ENCODE peak calls at places on chromosomes 4 and X, in four cellular contexts. A is H1, X is HCT116, I is HepG2. N is an unnamed sample.

GRCh38 chr4:168876106-168876505 is 133.9 kb downstream of the CBR4 start:
- DNase-seq in X (no peak), I (no peak), A (no peak), N (no peak)

GRCh38 chrX:119655125-119655524 is 37.8 kb downstream of the SEPTIN6 start:
- DNase-seq in A (no peak), I (no peak), X (no peak), N (peak; percentile 84)

GRCh38 chrX:19332983-19333382 is 10.7 kb upstream of the PDHA1 start:
- DNase-seq in I (no peak), A (no peak), X (no peak), N (no peak)

GRCh38 chr4:87283151-87283550 is 39.5 kb downstream of the HSD17B13 start:
- DNase-seq in X (no peak), I (no peak), A (no peak), N (no peak)

GRCh38 chr4:40916880-40917279 is 167.1 kb downstream of the NSUN7 start:
- DNase-seq in A (peak; percentile 27), X (peak; percentile 37), I (peak; percentile 27), N (peak; percentile 42)

GRCh38 chr4:99815597-99816011 is 1.0 kb upstream of the DAPP1 start:
- DNase-seq in X (peak; percentile 78), A (no peak), I (peak; percentile 20), N (no peak)

GRCh38 chr4:28883211-28883610 is 1837.0 kb upstream of the PCDH7 start:
- DNase-seq in X (no peak), I (no peak), A (no peak), N (no peak)

GRCh38 chrX:154056739-154057367 is 37.2 kb upstream of the IRAK1 start:
- DNase-seq in I (peak; percentile 86), X (no peak), A (no peak), N (peak; percentile 31)

GRCh38 chr4:7661066-7661748 is 226.5 kb upstream of the PSAPL1 start:
- DNase-seq in I (no peak), A (no peak), X (no peak), N (no peak)

GRCh38 chr4:74283614-74284013 is 24.7 kb upstream of the EPGN start:
- DNase-seq in I (no peak), A (no peak), X (peak; percentile 61), N (no peak)

GRCh38 chrX:9135901-9136510 is 102.1 kb upstream of the FAM9B start:
- DNase-seq in A (no peak), X (no peak), I (no peak), N (no peak)

GRCh38 chr4:10157478-10158354 is 41.1 kb upstream of the WDR1 start:
- DNase-seq in X (peak; percentile 73), I (peak; percentile 55), A (peak; percentile 39), N (peak; percentile 74)

GRCh38 chr4:158496030-158496741 is 25.5 kb upstream of the RXFP1 start:
- DNase-seq in A (peak; percentile 25), I (peak; percentile 10), X (peak; percentile 21), N (peak; percentile 57)

GRCh38 chr4:157389751-157390150 is 169.2 kb downstream of the GRIA2 start:
- DNase-seq in X (no peak), I (no peak), A (no peak), N (peak; percentile 35)

GRCh38 chr4:153641532-153641931 is 42.5 kb upstream of the TLR2 start:
- DNase-seq in X (no peak), I (no peak), A (no peak), N (no peak)

GRCh38 chr4:16843831-16844508 is 54.5 kb downstream of the LDB2 start:
- DNase-seq in A (no peak), X (no peak), I (peak; percentile 20), N (peak; percentile 20)

GRCh38 chr4:113958766-113959540 is 20.5 kb downstream of the ARSJ start:
- DNase-seq in X (peak; percentile 90), I (peak; percentile 74), A (no peak), N (peak; percentile 95)
- TF ChIP-seq POLR2AphosphoS5 in X (no peak), I (no peak), A (no peak), N (peak; percentile 64)

DNA sequence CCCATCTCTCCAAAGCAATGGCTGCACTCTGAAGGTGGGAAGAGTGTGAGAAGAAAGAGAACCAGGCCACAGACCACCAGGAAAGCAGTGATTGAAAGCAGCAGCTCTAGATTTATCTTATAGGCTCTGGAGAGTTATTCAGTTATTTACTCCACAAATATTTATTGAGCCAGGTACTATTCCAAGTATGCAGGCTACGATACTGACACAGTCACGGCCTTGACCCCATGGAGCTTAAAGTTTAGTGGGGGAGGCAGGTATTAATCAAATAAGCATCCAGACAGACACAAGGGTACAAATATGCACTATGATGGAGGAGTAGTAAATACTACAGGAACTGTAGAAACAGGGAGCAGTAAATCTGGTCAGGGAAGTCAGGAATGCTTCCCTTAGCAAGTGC is 2.8 kb downstream of the TMEM185A start:
- DNase-seq in X (no peak), A (no peak), I (peak; percentile 55), N (no peak)
- H3K9ac ChIP-seq in X (no peak overlapping the region), A (no peak overlapping the region), I (no peak overlapping the region), N (no peak overlapping the region)

GRCh38 chrX:7085879-7086278 is 61.6 kb upstream of the STS start:
- DNase-seq in A (no peak), I (no peak), X (no peak), N (no peak)
- TF ChIP-seq POLR2AphosphoS5 in A (no peak), I (no peak), X (no peak), N (no peak)

GRCh38 chrX:65690057-65690855 is 22.8 kb downstream of the MSN start:
- DNase-seq in I (no peak), X (no peak), A (no peak), N (no peak)
- H3K9ac ChIP-seq in I (no peak overlapping the region), X (no peak overlapping the region), A (no peak overlapping the region), N (peak overlapping the region; percentile 37)

GRCh38 chr4:186709509-186709908 is 14.1 kb downstream of the FAT1 start:
- DNase-seq in A (no peak), X (no peak), I (no peak), N (no peak)
- TF ChIP-seq POLR2AphosphoS5 in A (no peak), X (no peak), I (no peak), N (no peak)